ENCODE peak calls at places on chromosomes 16 and 17, in eight cellular contexts. One of them, this sample, is unnamed.

GRCh38 chr17:62714016-62714777 is 86.7 kb downstream of the MRC2 start:
- DNase-seq in RWPE1: no peak
- DNase-seq in NB4: no peak
- DNase-seq in AG09309: no peak
- DNase-seq in heart left ventricle: peak
- DNase-seq in cardiac fibroblast: peak
- DNase-seq in Peyer's patch: no peak
- DNase-seq in fibroblast of the aortic adventitia: peak
- DNase-seq in this sample: no peak

GRCh38 chr17:7767425-7768021 is 50.0 kb downstream of the DNAH2 start:
- DNase-seq in AG09309: no peak
- DNase-seq in fibroblast of the aortic adventitia: peak
- DNase-seq in cardiac fibroblast: peak
- DNase-seq in RWPE1: no peak
- DNase-seq in heart left ventricle: no peak
- DNase-seq in NB4: no peak
- DNase-seq in Peyer's patch: no peak
- DNase-seq in this sample: no peak

GRCh38 chr16:19601083-19601976 is 45.8 kb downstream of the VPS35L start:
- DNase-seq in heart left ventricle: no peak
- DNase-seq in cardiac fibroblast: peak
- DNase-seq in AG09309: no peak
- DNase-seq in fibroblast of the aortic adventitia: peak
- DNase-seq in NB4: peak
- DNase-seq in Peyer's patch: no peak
- DNase-seq in RWPE1: peak
- DNase-seq in this sample: no peak

GRCh38 chr17:64679710-64680216 is 17.7 kb upstream of the SMURF2 start:
- DNase-seq in NB4: no peak
- DNase-seq in Peyer's patch: no peak
- DNase-seq in AG09309: peak
- DNase-seq in fibroblast of the aortic adventitia: peak
- DNase-seq in heart left ventricle: no peak
- DNase-seq in cardiac fibroblast: peak
- DNase-seq in RWPE1: peak
- DNase-seq in this sample: peak

GRCh38 chr17:59706900-59707181 is 389 bp downstream of the PTRH2 start:
- DNase-seq in AG09309: no peak
- DNase-seq in NB4: no peak
- DNase-seq in heart left ventricle: no peak
- DNase-seq in RWPE1: no peak
- DNase-seq in cardiac fibroblast: no peak
- DNase-seq in fibroblast of the aortic adventitia: no peak
- DNase-seq in Peyer's patch: no peak
- DNase-seq in this sample: no peak

GRCh38 chr17:43695968-43696865 is 34.5 kb upstream of the MEOX1 start:
- DNase-seq in AG09309: no peak
- DNase-seq in NB4: no peak
- DNase-seq in cardiac fibroblast: peak
- DNase-seq in fibroblast of the aortic adventitia: peak
- DNase-seq in Peyer's patch: no peak
- DNase-seq in RWPE1: no peak
- DNase-seq in heart left ventricle: peak
- DNase-seq in this sample: no peak

GRCh38 chr16:10228779-10229178 is 46.6 kb upstream of the GRIN2A start:
- DNase-seq in NB4: no peak
- DNase-seq in cardiac fibroblast: no peak
- DNase-seq in RWPE1: no peak
- DNase-seq in AG09309: no peak
- DNase-seq in fibroblast of the aortic adventitia: no peak
- DNase-seq in Peyer's patch: no peak
- DNase-seq in heart left ventricle: no peak
- DNase-seq in this sample: no peak

GRCh38 chr17:29585080-29585751 is 4.2 kb downstream of the GIT1 start:
- DNase-seq in Peyer's patch: no peak
- DNase-seq in fibroblast of the aortic adventitia: no peak
- DNase-seq in cardiac fibroblast: peak
- DNase-seq in NB4: no peak
- DNase-seq in RWPE1: no peak
- DNase-seq in heart left ventricle: peak
- DNase-seq in AG09309: no peak
- DNase-seq in this sample: no peak

GRCh38 chr16:10754941-10755340 is 11.3 kb downstream of the NUBP1 start:
- DNase-seq in AG09309: no peak
- DNase-seq in RWPE1: peak
- DNase-seq in fibroblast of the aortic adventitia: peak
- DNase-seq in Peyer's patch: no peak
- DNase-seq in cardiac fibroblast: peak
- DNase-seq in NB4: no peak
- DNase-seq in heart left ventricle: no peak
- DNase-seq in this sample: no peak

GRCh38 chr17:57326348-57326747 is 70.0 kb downstream of the MSI2 start:
- DNase-seq in Peyer's patch: no peak
- DNase-seq in fibroblast of the aortic adventitia: no peak
- DNase-seq in NB4: no peak
- DNase-seq in RWPE1: no peak
- DNase-seq in AG09309: no peak
- DNase-seq in heart left ventricle: no peak
- DNase-seq in cardiac fibroblast: no peak
- DNase-seq in this sample: no peak

GRCh38 chr17:54172654-54173316 is 350.1 kb downstream of the KIF2B start:
- DNase-seq in AG09309: no peak
- DNase-seq in RWPE1: peak
- DNase-seq in cardiac fibroblast: peak
- DNase-seq in fibroblast of the aortic adventitia: peak
- DNase-seq in NB4: peak
- DNase-seq in heart left ventricle: no peak
- DNase-seq in Peyer's patch: no peak
- DNase-seq in this sample: no peak

GRCh38 chr17:37176683-37177082 is 199.1 kb upstream of the C17orf78 start:
- DNase-seq in heart left ventricle: no peak
- DNase-seq in NB4: no peak
- DNase-seq in AG09309: no peak
- DNase-seq in cardiac fibroblast: peak
- DNase-seq in Peyer's patch: no peak
- DNase-seq in RWPE1: peak
- DNase-seq in fibroblast of the aortic adventitia: peak
- DNase-seq in this sample: no peak

GRCh38 chr16:66984902-66985311 is 3.5 kb upstream of the CES4A start:
- DNase-seq in AG09309: no peak
- DNase-seq in cardiac fibroblast: no peak
- DNase-seq in RWPE1: no peak
- DNase-seq in fibroblast of the aortic adventitia: no peak
- DNase-seq in NB4: no peak
- DNase-seq in heart left ventricle: no peak
- DNase-seq in Peyer's patch: no peak
- DNase-seq in this sample: no peak

GRCh38 chr16:70520612-70521297 is 2.6 kb downstream of the COG4 start:
- DNase-seq in AG09309: peak
- DNase-seq in Peyer's patch: no peak
- DNase-seq in RWPE1: peak
- DNase-seq in NB4: peak
- DNase-seq in heart left ventricle: no peak
- DNase-seq in cardiac fibroblast: peak
- DNase-seq in fibroblast of the aortic adventitia: peak
- DNase-seq in this sample: no peak

GRCh38 chr17:62898239-62898864 is 67.7 kb upstream of the TANC2 start:
- DNase-seq in NB4: no peak
- DNase-seq in heart left ventricle: peak
- DNase-seq in AG09309: no peak
- DNase-seq in Peyer's patch: no peak
- DNase-seq in fibroblast of the aortic adventitia: peak
- DNase-seq in RWPE1: no peak
- DNase-seq in cardiac fibroblast: peak
- DNase-seq in this sample: peak

GRCh38 chr16:86634290-86634689 is 55.9 kb downstream of the FOXL1 start:
- DNase-seq in cardiac fibroblast: peak
- DNase-seq in NB4: no peak
- DNase-seq in heart left ventricle: no peak
- DNase-seq in Peyer's patch: no peak
- DNase-seq in fibroblast of the aortic adventitia: peak
- DNase-seq in AG09309: no peak
- DNase-seq in RWPE1: peak
- DNase-seq in this sample: no peak

GRCh38 chr16:53282975-53283946 is 151.0 kb upstream of the RBL2 start:
- DNase-seq in fibroblast of the aortic adventitia: peak
- DNase-seq in RWPE1: peak
- DNase-seq in cardiac fibroblast: peak
- DNase-seq in NB4: peak
- DNase-seq in heart left ventricle: no peak
- DNase-seq in AG09309: peak
- DNase-seq in Peyer's patch: no peak
- DNase-seq in this sample: no peak

GRCh38 chr17:10003705-10004104 is 98.6 kb upstream of the RCVRN start:
- DNase-seq in fibroblast of the aortic adventitia: no peak
- DNase-seq in AG09309: no peak
- DNase-seq in heart left ventricle: no peak
- DNase-seq in Peyer's patch: no peak
- DNase-seq in RWPE1: no peak
- DNase-seq in NB4: no peak
- DNase-seq in cardiac fibroblast: no peak
- DNase-seq in this sample: no peak

GRCh38 chr16:74029122-74029805 is 267.4 kb upstream of the PSMD7 start:
- DNase-seq in cardiac fibroblast: no peak
- DNase-seq in Peyer's patch: no peak
- DNase-seq in fibroblast of the aortic adventitia: no peak
- DNase-seq in NB4: no peak
- DNase-seq in AG09309: no peak
- DNase-seq in RWPE1: no peak
- DNase-seq in heart left ventricle: no peak
- DNase-seq in this sample: no peak

GRCh38 chr17:44071772-44072171 is 1.2 kb downstream of the G6PC3 start:
- DNase-seq in heart left ventricle: no peak
- DNase-seq in fibroblast of the aortic adventitia: peak
- DNase-seq in NB4: no peak
- DNase-seq in cardiac fibroblast: no peak
- DNase-seq in Peyer's patch: no peak
- DNase-seq in RWPE1: no peak
- DNase-seq in AG09309: no peak
- DNase-seq in this sample: no peak

GRCh38 chr17:77888242-77889134 is 70.0 kb upstream of the TNRC6C start:
- DNase-seq in cardiac fibroblast: no peak
- DNase-seq in AG09309: no peak
- DNase-seq in fibroblast of the aortic adventitia: peak
- DNase-seq in Peyer's patch: peak
- DNase-seq in heart left ventricle: no peak
- DNase-seq in RWPE1: no peak
- DNase-seq in NB4: no peak
- DNase-seq in this sample: no peak

GRCh38 chr17:19771971-19772630 is 24.0 kb upstream of the ALDH3A1 start:
- DNase-seq in fibroblast of the aortic adventitia: no peak
- DNase-seq in NB4: no peak
- DNase-seq in RWPE1: no peak
- DNase-seq in cardiac fibroblast: no peak
- DNase-seq in AG09309: no peak
- DNase-seq in heart left ventricle: no peak
- DNase-seq in Peyer's patch: no peak
- DNase-seq in this sample: no peak

GRCh38 chr16:4402439-4403132 is 13.8 kb downstream of the CORO7 start:
- DNase-seq in Peyer's patch: peak
- DNase-seq in AG09309: no peak
- DNase-seq in cardiac fibroblast: peak
- DNase-seq in heart left ventricle: peak
- DNase-seq in NB4: peak
- DNase-seq in RWPE1: peak
- DNase-seq in fibroblast of the aortic adventitia: peak
- DNase-seq in this sample: no peak

GRCh38 chr16:2816751-2817495 is at the start of gene PRSS21:
- DNase-seq in cardiac fibroblast: no peak
- DNase-seq in heart left ventricle: no peak
- DNase-seq in fibroblast of the aortic adventitia: no peak
- DNase-seq in NB4: peak
- DNase-seq in Peyer's patch: peak
- DNase-seq in AG09309: no peak
- DNase-seq in RWPE1: peak
- DNase-seq in this sample: no peak
- TF ChIP-seq CTCF in cardiac fibroblast: no peak
- TF ChIP-seq CTCF in heart left ventricle: no peak
- TF ChIP-seq CTCF in fibroblast of the aortic adventitia: no peak
- TF ChIP-seq CTCF in NB4: peak
- TF ChIP-seq CTCF in Peyer's patch: no peak
- TF ChIP-seq CTCF in AG09309: no peak
- TF ChIP-seq CTCF in RWPE1: peak
- TF ChIP-seq CTCF in this sample: no peak

GRCh38 chr16:47110939-47111338 is 32.8 kb downstream of the NETO2 start:
- DNase-seq in RWPE1: no peak
- DNase-seq in NB4: peak
- DNase-seq in cardiac fibroblast: peak
- DNase-seq in AG09309: no peak
- DNase-seq in fibroblast of the aortic adventitia: no peak
- DNase-seq in heart left ventricle: no peak
- DNase-seq in Peyer's patch: no peak
- DNase-seq in this sample: no peak
- TF ChIP-seq CTCF in RWPE1: no peak
- TF ChIP-seq CTCF in NB4: peak
- TF ChIP-seq CTCF in cardiac fibroblast: no peak
- TF ChIP-seq CTCF in AG09309: no peak
- TF ChIP-seq CTCF in fibroblast of the aortic adventitia: no peak
- TF ChIP-seq CTCF in heart left ventricle: no peak
- TF ChIP-seq CTCF in Peyer's patch: no peak
- TF ChIP-seq CTCF in this sample: no peak

GRCh38 chr17:27430882-27431491 is 25.3 kb upstream of the KSR1 start:
- DNase-seq in heart left ventricle: no peak
- DNase-seq in RWPE1: peak
- DNase-seq in cardiac fibroblast: peak
- DNase-seq in Peyer's patch: no peak
- DNase-seq in fibroblast of the aortic adventitia: peak
- DNase-seq in NB4: peak
- DNase-seq in AG09309: no peak
- DNase-seq in this sample: no peak
- TF ChIP-seq CTCF in heart left ventricle: peak
- TF ChIP-seq CTCF in RWPE1: peak
- TF ChIP-seq CTCF in cardiac fibroblast: peak
- TF ChIP-seq CTCF in Peyer's patch: peak
- TF ChIP-seq CTCF in fibroblast of the aortic adventitia: peak
- TF ChIP-seq CTCF in NB4: peak
- TF ChIP-seq CTCF in AG09309: peak
- TF ChIP-seq CTCF in this sample: peak

GRCh38 chr16:68994324-68994723 is 111.1 kb upstream of the HAS3 start:
- DNase-seq in fibroblast of the aortic adventitia: no peak
- DNase-seq in AG09309: no peak
- DNase-seq in cardiac fibroblast: no peak
- DNase-seq in heart left ventricle: no peak
- DNase-seq in NB4: no peak
- DNase-seq in Peyer's patch: no peak
- DNase-seq in RWPE1: no peak
- DNase-seq in this sample: no peak

GRCh38 chr16:68993421-68993820 is 112.0 kb upstream of the HAS3 start:
- DNase-seq in cardiac fibroblast: peak
- DNase-seq in Peyer's patch: no peak
- DNase-seq in RWPE1: no peak
- DNase-seq in heart left ventricle: no peak
- DNase-seq in NB4: no peak
- DNase-seq in fibroblast of the aortic adventitia: peak
- DNase-seq in AG09309: no peak
- DNase-seq in this sample: no peak

GRCh38 chr16:68993885-68994284 is 111.6 kb upstream of the HAS3 start:
- DNase-seq in NB4: no peak
- DNase-seq in AG09309: peak
- DNase-seq in RWPE1: peak
- DNase-seq in fibroblast of the aortic adventitia: peak
- DNase-seq in heart left ventricle: no peak
- DNase-seq in Peyer's patch: no peak
- DNase-seq in cardiac fibroblast: peak
- DNase-seq in this sample: peak

GRCh38 chr16:68997564-68997963 is 107.9 kb upstream of the HAS3 start:
- DNase-seq in cardiac fibroblast: no peak
- DNase-seq in fibroblast of the aortic adventitia: no peak
- DNase-seq in heart left ventricle: no peak
- DNase-seq in AG09309: no peak
- DNase-seq in RWPE1: no peak
- DNase-seq in NB4: no peak
- DNase-seq in Peyer's patch: no peak
- DNase-seq in this sample: no peak

GRCh38 chr16:68995011-68995504 is 110.4 kb upstream of the HAS3 start:
- DNase-seq in fibroblast of the aortic adventitia: peak
- DNase-seq in heart left ventricle: no peak
- DNase-seq in AG09309: peak
- DNase-seq in NB4: peak
- DNase-seq in Peyer's patch: no peak
- DNase-seq in cardiac fibroblast: peak
- DNase-seq in RWPE1: peak
- DNase-seq in this sample: no peak
- TF ChIP-seq CTCF in fibroblast of the aortic adventitia: peak
- TF ChIP-seq CTCF in heart left ventricle: no peak
- TF ChIP-seq CTCF in AG09309: peak
- TF ChIP-seq CTCF in NB4: peak
- TF ChIP-seq CTCF in Peyer's patch: peak
- TF ChIP-seq CTCF in cardiac fibroblast: peak
- TF ChIP-seq CTCF in RWPE1: peak
- TF ChIP-seq CTCF in this sample: peak